ENCODE peak calls at places on chromosomes 2 and 18, in four cellular contexts. Q is IMR-90, B is body of pancreas, U is astrocyte of the spinal cord. A is an unnamed sample.

GRCh38 chr2:155169317-155169716 is 470.8 kb downstream of the KCNJ3 start:
- DNase-seq in U (no peak), Q (no peak), B (no peak), A (no peak)

GRCh38 chr2:15703365-15703869 is 111.7 kb downstream of the DDX1 start:
- DNase-seq in Q (no peak), B (no peak), U (no peak), A (no peak)

GRCh38 chr2:168210898-168211570 is 36.4 kb downstream of the STK39 start:
- DNase-seq in U (peak), B (peak), Q (peak), A (peak)

GRCh38 chr2:105486762-105487141 is 87.9 kb upstream of the FHL2 start:
- DNase-seq in Q (no peak), B (no peak), U (no peak), A (no peak)

GRCh38 chr2:20972792-20973565 is 70.9 kb downstream of the APOB start:
- DNase-seq in Q (no peak), U (no peak), B (no peak), A (no peak)

GRCh38 chr2:232139786-232140562 is 178.5 kb downstream of the DIS3L2 start:
- DNase-seq in U (no peak), B (no peak), Q (peak), A (no peak)

GRCh38 chr18:4593895-4594294 is 138.8 kb upstream of the DLGAP1 start:
- DNase-seq in U (no peak), Q (no peak), B (no peak), A (no peak)

GRCh38 chr2:42922790-42923631 is 130.6 kb upstream of the HAAO start:
- DNase-seq in U (peak), Q (peak), B (no peak), A (peak)

GRCh38 chr18:63241739-63242138 is 77.8 kb downstream of the BCL2 start:
- DNase-seq in Q (no peak), B (no peak), U (no peak), A (no peak)

GRCh38 chr2:133568598-133568997 is 335 bp upstream of the NCKAP5 start:
- DNase-seq in Q (no peak), B (no peak), U (no peak), A (no peak)
- H3K4me3 ChIP-seq in Q (peak), B (no peak), U (peak), A (peak)

DNA sequence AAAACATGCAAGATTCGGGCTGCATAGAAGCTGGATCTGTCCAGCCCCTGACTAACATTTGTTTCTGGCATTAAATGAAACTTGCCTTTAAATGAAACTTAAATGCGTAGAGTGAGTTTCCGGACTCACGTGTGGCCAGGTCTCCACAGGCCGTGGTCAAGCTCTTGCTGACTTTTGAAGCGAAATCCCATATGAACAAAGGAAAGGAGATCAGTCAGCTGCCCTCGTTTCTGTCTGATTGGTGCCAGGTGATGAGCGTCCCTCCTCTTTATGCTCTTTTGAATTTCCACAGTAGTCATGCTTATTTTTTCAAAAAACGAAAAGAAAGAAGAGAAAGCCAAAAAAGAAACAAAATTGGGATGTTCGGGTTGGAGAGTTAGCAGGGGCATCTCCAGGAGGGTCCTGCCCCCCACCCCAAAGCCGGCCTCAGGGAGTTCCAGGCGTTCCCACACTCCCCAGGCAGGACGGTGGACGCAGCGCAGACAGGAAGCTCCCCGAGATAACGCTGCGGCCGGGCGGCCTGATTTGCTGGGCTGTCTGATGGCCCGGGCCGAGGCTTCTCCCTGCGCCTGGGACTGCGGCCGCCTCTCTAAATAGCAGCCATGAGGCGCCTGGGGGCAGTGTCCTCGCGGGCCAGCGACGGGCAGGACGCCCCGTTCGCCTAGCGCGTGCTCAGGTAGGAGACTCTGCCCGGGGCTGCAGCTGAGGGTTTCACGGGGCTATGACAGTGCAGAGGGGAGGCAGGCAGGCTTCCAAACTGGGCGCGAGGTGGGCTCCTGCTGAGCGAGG is at the start of gene COLEC11:
- DNase-seq in Q (no peak), U (peak), B (no peak), A (peak)
- TF ChIP-seq CTCF in Q (peak), U (peak), B (no peak), A (peak)

DNA sequence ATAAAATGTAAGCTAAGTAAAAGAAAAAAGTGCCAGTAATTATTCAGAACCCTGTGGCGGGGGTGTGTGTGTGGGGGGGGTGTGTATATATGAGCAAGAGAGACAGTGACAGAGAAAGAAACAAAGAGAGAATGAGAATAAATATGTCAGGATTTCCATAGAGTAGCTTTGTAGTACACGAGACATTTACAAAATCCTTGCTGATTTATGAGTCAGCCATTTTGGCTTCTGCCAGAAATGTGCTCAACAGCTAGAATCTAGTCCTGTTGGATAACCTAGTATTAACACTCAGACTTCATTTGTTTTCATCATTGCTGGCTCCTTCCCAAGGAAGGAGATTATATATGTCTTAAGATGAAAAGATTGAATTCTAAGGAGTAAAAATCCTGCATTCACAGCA is 140.5 kb upstream of the HNRNPA3 start:
- DNase-seq in B (no peak), U (no peak), Q (no peak), A (peak)
- H3K4me3 ChIP-seq in B (no peak), U (no peak), Q (no peak), A (no peak)

GRCh38 chr2:66443977-66444855 is 9.3 kb downstream of the MEIS1 start:
- DNase-seq in U (peak), Q (peak), B (peak), A (peak)

GRCh38 chr2:66445781-66446177 is 10.9 kb downstream of the MEIS1 start:
- DNase-seq in Q (no peak), U (peak), B (no peak), A (peak)

GRCh38 chr2:66446178-66446860 is 11.4 kb downstream of the MEIS1 start:
- DNase-seq in B (peak), Q (no peak), U (peak), A (peak)

GRCh38 chr2:66446924-66447323 is 12.0 kb downstream of the MEIS1 start:
- DNase-seq in Q (no peak), U (peak), B (no peak), A (no peak)

DNA sequence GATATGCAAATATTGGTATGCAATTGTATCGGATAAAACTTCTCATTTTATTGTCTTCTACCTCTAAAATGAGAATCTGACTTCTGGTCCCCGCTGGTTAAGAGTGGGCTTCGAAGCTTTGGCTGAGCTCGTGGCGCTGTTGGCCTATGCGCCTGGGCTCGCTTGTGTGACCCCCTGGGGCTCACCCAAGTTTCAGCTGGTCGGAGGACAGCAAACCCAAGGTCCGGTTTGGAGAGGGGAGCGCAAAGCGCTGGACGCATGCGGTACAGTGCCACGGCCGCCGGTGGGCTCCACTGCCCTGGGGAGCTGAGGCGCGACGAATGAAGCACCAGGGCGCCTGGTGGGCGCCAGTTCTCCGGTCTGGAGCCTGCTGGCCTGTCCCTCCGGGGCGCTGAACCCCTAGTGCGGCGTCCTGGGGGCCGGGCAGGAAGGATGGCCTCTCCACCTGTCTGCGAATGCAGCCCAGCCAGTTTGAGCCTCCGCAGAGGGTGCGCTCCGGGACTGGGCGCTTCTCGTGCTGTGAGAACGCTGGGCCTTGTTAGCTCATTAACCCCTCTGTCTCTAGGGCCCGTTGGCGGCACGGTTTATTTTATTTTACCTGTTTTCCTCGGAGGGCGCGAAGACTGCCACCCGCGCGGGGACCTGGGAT is 10.3 kb downstream of the MEIS1 start:
- DNase-seq in Q (no peak), U (peak), B (peak), A (peak)
- TF ChIP-seq CTCF in Q (peak), U (peak), B (peak), A (peak)